ENCODE peak calls at places on chromosomes 7 and 10, in nine cellular contexts. X is nephron progenitor cell; I is mesothelial cell of epicardium; G is aorta; A is astrocyte of the spinal cord; S is activated effector memory CD4-positive, alpha-beta T cell treated with Interleukin-2 at 50 U/mL for 16 hours; K is hepatic stellate cell; W is progenitor cell of endocrine pancreas; J is B cell. V is an unnamed sample.

GRCh38 chr7:1187127-1187526 is 27.1 kb upstream of the ZFAND2A start:
- DNase-seq in X (no peak), I (no peak), G (no peak), A (no peak), S (no peak), K (no peak), W (no peak), J (no peak), V (no peak)

GRCh38 chr10:35442006-35442405 is 105.7 kb downstream of the CCNY start:
- DNase-seq in X (no peak), I (no peak), G (no peak), A (no peak), S (no peak), K (no peak), W (no peak), J (no peak), V (no peak)

GRCh38 chr7:936131-937054 is 18.1 kb downstream of the ADAP1 start:
- DNase-seq in X (no peak), I (no peak), G (peak; percentile 50), A (peak; percentile 64), S (no peak), K (peak; percentile 79), W (no peak), J (peak; percentile 40), V (no peak)

GRCh38 chr7:43479042-43479441 is 103.9 kb upstream of the STK17A start:
- DNase-seq in X (no peak), I (no peak), G (no peak), A (no peak), S (no peak), K (no peak), W (no peak), J (no peak), V (no peak)

GRCh38 chr7:1748774-1749173 is 78.7 kb downstream of the ELFN1 start:
- DNase-seq in X (no peak), I (no peak), G (peak; percentile 26), A (no peak), S (no peak), K (no peak), W (no peak), J (no peak), V (no peak)

GRCh38 chr7:39259391-39260003 is 281.8 kb downstream of the POU6F2 start:
- DNase-seq in X (no peak), I (no peak), G (no peak), A (no peak), S (no peak), K (no peak), W (no peak), J (no peak), V (no peak)

GRCh38 chr7:120272896-120273475 is at the start of gene KCND2:
- DNase-seq in X (peak; percentile 69), I (peak; percentile 43), G (peak; percentile 47), A (no peak), S (no peak), K (peak; percentile 18), W (peak; percentile 43), J (no peak), V (no peak)

GRCh38 chr10:117047947-117048346 is 43.0 kb upstream of the SHTN1 start:
- DNase-seq in X (no peak), I (no peak), G (no peak), A (no peak), S (no peak), K (no peak), W (no peak), J (no peak), V (no peak)

GRCh38 chr10:124225468-124226270 is 132.3 kb upstream of the CHST15 start:
- DNase-seq in X (no peak), I (no peak), G (no peak), A (no peak), S (no peak), K (no peak), W (no peak), J (peak; percentile 72), V (no peak)

GRCh38 chr7:27423290-27423689 is 180.7 kb downstream of the EVX1 start:
- DNase-seq in X (no peak), I (no peak), G (no peak), A (no peak), S (no peak), K (no peak), W (no peak), J (no peak), V (no peak)

GRCh38 chr10:128324058-128324457 is 197.8 kb upstream of the MKI67 start:
- DNase-seq in X (peak; percentile 53), I (peak; percentile 38), G (no peak), A (no peak), S (no peak), K (no peak), W (no peak), J (no peak), V (no peak)

GRCh38 chr10:3208481-3209406 is 36.2 kb upstream of the PITRM1 start:
- DNase-seq in X (no peak), I (no peak), G (no peak), A (no peak), S (no peak), K (no peak), W (no peak), J (no peak), V (no peak)

GRCh38 chr10:3192856-3193635 is 20.5 kb upstream of the PITRM1 start:
- DNase-seq in X (peak; percentile 56), I (no peak), G (no peak), A (peak; percentile 71), S (peak; percentile 25), K (peak; percentile 77), W (no peak), J (no peak), V (peak; percentile 49)

GRCh38 chr7:110224643-110225042 is 866.3 kb upstream of the LRRN3 start:
- DNase-seq in X (no peak), I (no peak), G (no peak), A (no peak), S (no peak), K (no peak), W (no peak), J (no peak), V (peak; percentile 7)

GRCh38 chr7:5596046-5596895 is 172.6 kb upstream of the TNRC18 start:
- DNase-seq in X (peak; percentile 70), I (peak; percentile 70), G (peak; percentile 96), A (peak; percentile 95), S (peak; percentile 45), K (peak; percentile 97), W (no peak), J (no peak), V (no peak)